ENCODE peak calls at places on chromosomes 12 and 14, in five cellular contexts. Z, G, P, Q and U are unnamed samples.

GRCh38 chr14:23929822-23930294 is 23.7 kb upstream of the DHRS4 start:
- DNase-seq in Z (peak), G (peak), P (peak), Q (peak), U (peak)

GRCh38 chr14:35146711-35147149 is 24.4 kb downstream of the PRORP start:
- DNase-seq in Z (no peak), G (no peak), P (no peak), Q (no peak), U (peak)

GRCh38 chr12:57242691-57243454 is 8.1 kb downstream of the STAC3 start:
- DNase-seq in Z (peak), G (peak), P (peak), Q (peak), U (peak)

GRCh38 chr14:71532349-71532748 is 399.9 kb upstream of the RGS6 start:
- DNase-seq in Z (no peak), G (peak), P (peak), Q (no peak), U (no peak)

GRCh38 chr12:51997156-51997555 is 9.6 kb upstream of the TAMALIN start:
- DNase-seq in Z (no peak), G (no peak), P (peak), Q (no peak), U (no peak)

GRCh38 chr14:58107947-58108552 is 44.0 kb downstream of the ARMH4 start:
- DNase-seq in Z (peak), G (peak), P (peak), Q (peak), U (peak)

GRCh38 chr14:24398298-24398942 is 383 bp upstream of the NYNRIN start:
- DNase-seq in Z (peak), G (no peak), P (no peak), Q (no peak), U (peak)

GRCh38 chr12:103855036-103855712 is 14.1 kb upstream of the NT5DC3 start:
- DNase-seq in Z (no peak), G (peak), P (peak), Q (no peak), U (no peak)

GRCh38 chr14:61103541-61104339 is 122.7 kb downstream of the SLC38A6 start:
- DNase-seq in Z (peak), G (peak), P (peak), Q (no peak), U (peak)

GRCh38 chr12:46572644-46573630 is 200.4 kb upstream of the SLC38A2 start:
- DNase-seq in Z (no peak), G (no peak), P (no peak), Q (no peak), U (no peak)

GRCh38 chr12:131684015-131684725 is 26.7 kb upstream of the SFSWAP start:
- DNase-seq in Z (no peak), G (no peak), P (no peak), Q (no peak), U (no peak)

GRCh38 chr12:95733156-95733825 is 57.3 kb downstream of the NTN4 start:
- DNase-seq in Z (no peak), G (peak), P (peak), Q (no peak), U (peak)

GRCh38 chr12:45543887-45544286 is 185.6 kb upstream of the ARID2 start:
- DNase-seq in Z (peak), G (peak), P (peak), Q (peak), U (peak)

DNA sequence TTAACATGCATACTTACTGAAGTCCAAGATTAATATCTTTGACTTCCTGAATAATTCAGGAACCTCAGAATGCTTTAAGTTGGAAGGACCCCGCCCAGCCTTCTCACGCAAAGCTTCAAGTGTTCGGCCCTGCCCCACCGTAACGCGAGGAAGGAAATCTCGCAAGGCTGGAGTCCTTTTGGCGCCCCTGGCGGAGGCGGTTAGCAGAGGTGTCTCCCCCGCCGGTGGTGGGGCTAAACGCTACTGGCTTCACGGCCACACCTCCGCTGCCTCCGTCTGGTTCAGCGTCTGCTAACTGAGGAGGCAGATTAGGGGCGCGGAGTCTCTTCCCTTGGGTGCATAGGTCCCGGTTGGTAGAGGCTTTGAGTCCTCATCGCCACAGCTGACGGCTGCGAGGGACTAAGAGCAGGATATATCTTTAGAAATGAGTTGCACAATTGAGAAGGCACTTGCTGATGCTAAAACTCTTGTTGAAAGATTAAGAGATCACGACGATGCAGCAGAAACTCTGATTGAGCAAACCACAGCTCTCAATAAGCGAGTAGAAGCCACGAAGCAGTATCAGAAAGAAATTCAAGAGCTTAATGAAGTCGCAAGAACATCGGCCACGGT is 21.9 kb downstream of the SPATS2 start:
- DNase-seq in Z (peak), G (no peak), P (no peak), Q (no peak), U (peak)
- TF ChIP-seq CTCF in Z (peak), G (no peak), P (no peak), Q (no peak), U (no peak)

GRCh38 chr14:68412505-68413496 is 380.1 kb downstream of the ZFP36L1 start:
- DNase-seq in Z (no peak), G (peak), P (no peak), Q (no peak), U (no peak)
- H3K4me3 ChIP-seq in Z (no peak), G (no peak), P (no peak), Q (no peak), U (no peak)

DNA sequence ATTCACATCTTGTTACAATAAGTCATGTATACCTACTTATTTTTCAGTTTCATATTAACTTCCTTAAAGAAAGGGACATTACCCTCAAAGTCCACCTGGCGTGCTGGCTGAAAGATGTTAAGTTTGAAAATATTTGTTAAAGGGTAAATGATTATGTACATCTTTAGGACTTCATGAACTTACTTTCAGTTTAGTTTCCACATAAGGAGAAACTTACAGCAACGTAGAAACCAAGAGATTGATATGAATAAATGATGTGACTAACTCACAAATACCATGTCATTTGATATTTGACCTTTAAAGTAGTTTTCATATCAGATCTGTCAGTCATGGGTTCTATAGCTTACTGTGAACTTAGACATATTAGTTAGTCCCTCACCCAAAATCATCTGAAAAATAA is 2.1 kb upstream of the CLEC2D start:
- DNase-seq in Z (no peak), G (no peak), P (no peak), Q (peak), U (no peak)
- H2AFZ ChIP-seq in Z (no peak), G (no peak), P (no peak), Q (no peak), U (no peak)

GRCh38 chr12:12999276-12999958 is 648 bp downstream of the HEBP1 start:
- DNase-seq in Z (peak), G (peak), P (no peak), Q (no peak), U (peak)
- TF ChIP-seq CTCF in Z (peak), G (peak), P (no peak), Q (no peak), U (no peak)

GRCh38 chr12:49094104-49094948 is at the start of gene DHH:
- DNase-seq in Z (peak), G (peak), P (no peak), Q (no peak), U (peak)

GRCh38 chr12:49094966-49095365 is 365 bp upstream of the DHH start:
- DNase-seq in Z (no peak), G (no peak), P (no peak), Q (no peak), U (no peak)

GRCh38 chr12:49092086-49092815 is 2.4 kb downstream of the DHH start:
- DNase-seq in Z (peak), G (no peak), P (peak), Q (peak), U (peak)

GRCh38 chr12:49092816-49093406 is 1.7 kb downstream of the DHH start:
- DNase-seq in Z (no peak), G (no peak), P (no peak), Q (no peak), U (no peak)

GRCh38 chr12:49093746-49094103 is 876 bp downstream of the DHH start:
- DNase-seq in Z (peak), G (no peak), P (no peak), Q (no peak), U (no peak)
- H3K4me3 ChIP-seq in Z (peak), G (no peak), P (no peak), Q (no peak), U (no peak)

DNA sequence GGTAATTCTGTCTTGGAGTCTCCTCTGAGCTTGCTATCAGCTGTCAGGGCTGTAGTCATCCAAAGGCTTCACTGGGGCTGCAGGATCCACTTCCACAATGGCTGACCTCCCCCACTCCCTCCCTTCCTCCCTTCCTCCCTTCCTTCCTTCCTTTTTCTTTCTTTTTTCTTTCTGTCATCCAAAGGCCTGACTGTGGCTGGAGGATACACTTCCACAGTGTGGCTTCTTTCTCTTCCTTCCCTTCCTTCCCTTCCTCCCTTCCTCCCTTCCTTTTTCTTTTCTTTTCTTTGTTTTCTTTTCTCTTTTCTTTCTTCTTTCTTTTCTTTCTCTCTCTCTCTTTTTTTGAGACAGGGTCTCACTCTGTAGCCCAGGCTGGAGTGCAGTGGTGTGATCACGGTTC is 30.6 kb downstream of the ARF6 start:
- DNase-seq in Z (no peak), G (no peak), P (no peak), Q (no peak), U (no peak)
- H2AFZ ChIP-seq in Z (peak), G (no peak), P (peak), Q (peak), U (no peak)